ENCODE peak calls at places on chromosome 21, in ten cellular contexts. M is nephron progenitor cell, T is progenitor cell of endocrine pancreas, E is NB4, Y is WTC11, C is lower lobe of right lung, D is thoracic aorta, S is H1, U is cardiac muscle cell, F is Calu3. K is an unnamed sample.

GRCh38 chr21:33985117-33986050 is 69.8 kb upstream of the ATP5PO start:
- DNase-seq in M (no peak), C (no peak), U (no peak), S (no peak), F (no peak), Y (no peak), T (no peak), D (no peak), E (no peak), K (no peak)

GRCh38 chr21:25396135-25396711 is 211.1 kb downstream of the MRPL39 start:
- DNase-seq in Y (no peak), U (no peak), S (no peak), M (no peak), F (no peak), D (no peak), E (no peak), T (no peak), C (no peak), K (no peak)

GRCh38 chr21:25329227-25329626 is 278.1 kb downstream of the MRPL39 start:
- DNase-seq in M (no peak), Y (no peak), T (no peak), S (no peak), F (no peak), E (no peak), D (no peak), C (no peak), U (peak; percentile 60), K (no peak)

GRCh38 chr21:31559368-31560119 is 99.9 kb upstream of the SOD1 start:
- DNase-seq in Y (peak; percentile 99), T (peak; percentile 97), S (peak; percentile 94), M (peak; percentile 98), U (peak; percentile 98), C (peak; percentile 80), F (peak; percentile 94), D (peak; percentile 28), E (peak; percentile 32), K (no peak)

GRCh38 chr21:30718239-30718909 is at the start of gene KRTAP21-3:
- DNase-seq in E (peak; percentile 1), U (no peak), C (no peak), F (no peak), S (no peak), D (no peak), M (no peak), Y (no peak), T (no peak), K (no peak)

GRCh38 chr21:15893902-15894301 is 164.1 kb downstream of the USP25 start:
- DNase-seq in Y (no peak), C (no peak), S (no peak), F (no peak), M (no peak), T (no peak), U (no peak), D (no peak), E (no peak), K (no peak)

GRCh38 chr21:31524140-31524539 is 135.4 kb upstream of the SOD1 start:
- DNase-seq in D (no peak), F (no peak), Y (peak; percentile 74), S (no peak), E (no peak), U (no peak), M (peak; percentile 16), C (no peak), T (no peak), K (no peak)

GRCh38 chr21:33993286-33994231 is 78.0 kb upstream of the ATP5PO start:
- DNase-seq in M (no peak), D (no peak), U (no peak), S (no peak), E (peak; percentile 79), Y (no peak), F (no peak), C (no peak), T (no peak), K (peak; percentile 69)

GRCh38 chr21:40842197-40842552 is 4.8 kb downstream of the DSCAM start:
- DNase-seq in F (no peak), D (no peak), M (no peak), S (no peak), Y (no peak), C (no peak), E (no peak), T (no peak), U (no peak), K (no peak)

GRCh38 chr21:40844935-40845334 is 2.0 kb downstream of the DSCAM start:
- DNase-seq in D (no peak), T (no peak), E (no peak), Y (no peak), M (no peak), F (no peak), S (no peak), C (no peak), U (no peak), K (no peak)

GRCh38 chr21:40840441-40840840 is 6.5 kb downstream of the DSCAM start:
- DNase-seq in Y (no peak), E (no peak), F (no peak), T (no peak), S (no peak), U (no peak), D (no peak), C (no peak), M (no peak), K (no peak)

GRCh38 chr21:40839551-40839950 is 7.4 kb downstream of the DSCAM start:
- DNase-seq in Y (no peak), F (no peak), U (no peak), C (no peak), D (no peak), E (no peak), M (no peak), T (no peak), S (no peak), K (no peak)

GRCh38 chr21:40841524-40842196 is 5.3 kb downstream of the DSCAM start:
- DNase-seq in C (peak; percentile 65), M (peak; percentile 77), Y (peak; percentile 78), S (peak; percentile 34), U (no peak), E (peak; percentile 13), D (no peak), T (peak; percentile 69), F (no peak), K (no peak)
- TF ChIP-seq CTCF in C (peak; percentile 48), M (peak; percentile 62), Y (no peak), S (peak; percentile 83), U (no peak), E (no peak), D (no peak), T (peak; percentile 78), F (no peak), K (no peak)

GRCh38 chr21:45104560-45104959 is 30.2 kb downstream of the ADARB1 start:
- DNase-seq in C (no peak), E (no peak), Y (no peak), F (peak; percentile 61), D (no peak), S (no peak), U (peak; percentile 32), T (no peak), M (no peak), K (no peak)

GRCh38 chr21:45105906-45106485 is 31.6 kb downstream of the ADARB1 start:
- DNase-seq in Y (no peak), D (no peak), S (no peak), U (no peak), F (no peak), C (no peak), T (no peak), M (no peak), E (no peak), K (no peak)

GRCh38 chr21:45100866-45101265 is 26.5 kb downstream of the ADARB1 start:
- DNase-seq in S (no peak), F (no peak), C (no peak), U (no peak), Y (no peak), D (no peak), E (no peak), T (no peak), M (no peak), K (no peak)

GRCh38 chr21:45103966-45104520 is 29.7 kb downstream of the ADARB1 start:
- DNase-seq in D (no peak), T (no peak), M (no peak), Y (no peak), C (no peak), F (no peak), S (no peak), U (no peak), E (peak; percentile 34), K (no peak)

GRCh38 chr21:45102391-45102932 is 28.1 kb downstream of the ADARB1 start:
- DNase-seq in Y (no peak), C (no peak), F (peak; percentile 45), S (no peak), M (no peak), E (no peak), T (no peak), D (no peak), U (peak; percentile 65), K (no peak)
- TF ChIP-seq CTCF in Y (no peak), C (peak; percentile 46), F (no peak), S (peak; percentile 17), M (no peak), E (peak; percentile 4), T (no peak), D (peak; percentile 52), U (peak; percentile 37), K (peak; percentile 25)

GRCh38 chr21:28336299-28336698 is 656.4 kb downstream of the LTN1 start:
- DNase-seq in S (no peak), T (no peak), C (no peak), Y (no peak), M (no peak), E (peak; percentile 28), U (peak; percentile 92), F (peak; percentile 9), D (no peak), K (no peak)
- TF ChIP-seq CTCF in S (peak; percentile 38), T (peak; percentile 65), C (peak; percentile 50), Y (peak; percentile 24), M (no peak), E (no peak), U (peak; percentile 62), F (peak; percentile 22), D (peak; percentile 33), K (no peak)

GRCh38 chr21:38171723-38172344 is 85.0 kb upstream of the KCNJ15 start:
- DNase-seq in T (peak; percentile 17), E (peak; percentile 5), M (peak; percentile 62), F (peak; percentile 35), U (peak; percentile 46), S (peak; percentile 63), D (no peak), Y (peak; percentile 60), C (no peak), K (no peak)

GRCh38 chr21:38175321-38175720 is 81.5 kb upstream of the KCNJ15 start:
- DNase-seq in M (no peak), T (no peak), C (no peak), U (no peak), D (no peak), E (no peak), S (no peak), F (no peak), Y (no peak), K (no peak)

GRCh38 chr21:38167345-38167744 is 89.4 kb upstream of the KCNJ15 start:
- DNase-seq in D (no peak), Y (no peak), C (no peak), S (no peak), T (no peak), U (no peak), E (no peak), M (no peak), F (no peak), K (no peak)

GRCh38 chr21:38170283-38170682 is 86.5 kb upstream of the KCNJ15 start:
- DNase-seq in D (no peak), S (peak; percentile 15), M (peak; percentile 23), F (peak; percentile 52), E (no peak), Y (peak; percentile 44), U (peak; percentile 36), T (no peak), C (peak; percentile 56), K (peak; percentile 66)

DNA sequence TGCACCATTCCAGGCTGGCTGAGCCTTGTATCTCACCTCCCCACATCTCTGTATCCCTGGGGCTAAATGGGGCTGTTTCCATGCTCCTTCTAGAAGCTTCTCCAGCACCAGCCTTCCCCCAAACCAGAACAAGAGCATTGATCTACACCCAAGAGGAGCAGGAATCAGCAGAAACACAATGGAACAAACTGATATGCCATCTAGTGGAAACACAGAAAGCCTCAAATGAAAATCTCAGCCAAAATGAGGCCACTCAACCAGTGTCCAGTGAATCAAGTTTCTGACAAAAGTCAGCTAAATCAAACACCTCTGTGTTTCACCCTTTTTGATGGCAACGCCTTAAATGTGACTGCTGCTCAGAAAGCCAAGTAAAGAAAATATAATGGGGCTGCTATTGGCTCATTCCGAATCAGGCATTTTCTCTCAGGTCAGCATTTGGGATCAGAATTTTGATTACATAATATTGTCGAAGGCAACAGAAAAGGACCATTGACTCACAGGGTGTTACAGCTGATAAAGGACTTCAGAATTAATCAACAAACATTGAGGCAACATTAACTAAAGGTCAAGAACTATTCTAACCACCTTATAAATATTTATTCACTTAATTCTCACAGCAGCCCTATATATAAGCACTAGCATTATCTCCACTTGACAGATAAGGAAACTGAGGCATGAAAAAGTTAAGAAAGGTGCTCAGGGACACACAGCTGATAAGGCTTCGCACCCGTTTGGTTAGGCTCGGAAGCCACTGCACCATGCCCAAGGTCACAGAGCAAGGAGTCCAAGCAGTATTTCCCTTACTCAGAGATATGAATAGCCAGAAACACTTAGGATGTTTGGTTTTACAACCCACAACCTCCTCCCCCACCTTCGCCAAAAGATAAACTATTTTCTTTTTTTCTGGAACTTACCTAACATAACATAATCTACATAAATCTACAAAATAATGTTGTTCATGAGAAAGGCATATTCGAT is 85.8 kb upstream of the KCNJ15 start:
- DNase-seq in Y (no peak), T (no peak), D (no peak), S (no peak), M (no peak), U (no peak), C (no peak), F (no peak), E (no peak), K (no peak)
- TF ChIP-seq CTCF in Y (no peak), T (no peak), D (no peak), S (peak; percentile 41), M (no peak), U (peak; percentile 8), C (no peak), F (no peak), E (peak; percentile 7), K (no peak)

K was measured in CD14-positive monocyte.